ENCODE peak calls at places on chromosome 16, in nine cellular contexts. H is IMR-90, T is tibial nerve, P is ovary, K is Peyer's patch, R is A549, D is suprapubic skin, A is body of pancreas, Q is stomach. G is an unnamed sample.

GRCh38 chr16:50238868-50239301 is 27.5 kb upstream of the ADCY7 start:
- DNase-seq in A (no peak), Q (no peak), P (no peak), R (no peak), D (no peak), T (no peak), K (no peak), H (no peak), G (no peak)

GRCh38 chr16:74768239-74768638 is 6.4 kb downstream of the FA2H start:
- DNase-seq in Q (no peak), P (no peak), T (no peak), D (peak; percentile 63), A (no peak), H (no peak), K (peak; percentile 24), R (no peak), G (no peak)

GRCh38 chr16:75105306-75106061 is 11.1 kb downstream of the LDHD start:
- DNase-seq in P (no peak), H (peak; percentile 37), A (no peak), K (peak; percentile 69), Q (no peak), D (peak; percentile 77), R (no peak), T (no peak), G (peak; percentile 65)

GRCh38 chr16:82660078-82660645 is 33.4 kb downstream of the CDH13 start:
- DNase-seq in P (no peak), R (no peak), T (no peak), K (peak; percentile 47), D (no peak), H (peak; percentile 63), Q (no peak), A (no peak), G (no peak)

GRCh38 chr16:78289844-78290277 is 190.4 kb downstream of the WWOX start:
- DNase-seq in Q (no peak), D (no peak), T (no peak), H (no peak), P (no peak), K (no peak), R (no peak), A (no peak), G (no peak)

GRCh38 chr16:17921357-17921978 is 415.1 kb downstream of the NPIPA8 start:
- DNase-seq in A (no peak), K (peak; percentile 71), R (no peak), D (no peak), Q (no peak), H (no peak), P (no peak), T (no peak), G (peak; percentile 17)

GRCh38 chr16:27322858-27323780 is 9.3 kb downstream of the IL4R start:
- DNase-seq in D (peak; percentile 57), P (no peak), T (no peak), Q (peak; percentile 75), R (no peak), A (peak; percentile 60), K (peak; percentile 88), H (no peak), G (no peak)

GRCh38 chr16:20954574-20954973 is 54.0 kb downstream of the LYRM1 start:
- DNase-seq in Q (no peak), H (no peak), A (no peak), K (no peak), P (no peak), T (no peak), D (no peak), R (no peak), G (no peak)

GRCh38 chr16:83958137-83958810 is 5.2 kb downstream of the OSGIN1 start:
- DNase-seq in P (no peak), T (no peak), A (no peak), Q (no peak), D (no peak), H (peak; percentile 19), K (no peak), R (no peak), G (peak; percentile 74)

GRCh38 chr16:23171234-23171948 is 11.2 kb upstream of the SCNN1G start:
- DNase-seq in P (no peak), R (no peak), K (no peak), H (peak; percentile 15), T (no peak), D (no peak), Q (no peak), A (no peak), G (no peak)

GRCh38 chr16:84482951-84483881 is 21.2 kb downstream of the MEAK7 start:
- DNase-seq in K (no peak), P (no peak), T (no peak), H (no peak), A (no peak), Q (peak; percentile 18), D (peak; percentile 65), R (no peak), G (no peak)

GRCh38 chr16:79089735-79090284 is 510.7 kb downstream of the MAF start:
- DNase-seq in R (no peak), K (peak; percentile 63), A (no peak), D (no peak), H (no peak), T (no peak), P (peak; percentile 40), Q (no peak), G (peak; percentile 18)

GRCh38 chr16:64132686-64133085 is 989.2 kb downstream of the CDH11 start:
- DNase-seq in Q (no peak), H (no peak), K (no peak), T (no peak), P (no peak), R (no peak), D (no peak), A (no peak), G (no peak)

GRCh38 chr16:64131423-64131822 is 990.4 kb downstream of the CDH11 start:
- DNase-seq in R (no peak), P (no peak), K (no peak), A (no peak), Q (no peak), D (no peak), T (no peak), H (no peak), G (no peak)

GRCh38 chr16:64136314-64136713 is 985.5 kb downstream of the CDH11 start:
- DNase-seq in H (no peak), A (no peak), R (no peak), P (no peak), D (no peak), K (no peak), Q (no peak), T (no peak), G (no peak)

GRCh38 chr16:64132190-64132589 is 989.7 kb downstream of the CDH11 start:
- DNase-seq in H (no peak), P (no peak), D (no peak), K (no peak), Q (no peak), A (no peak), R (no peak), T (no peak), G (no peak)

GRCh38 chr16:64133396-64133795 is 988.5 kb downstream of the CDH11 start:
- DNase-seq in D (no peak), Q (no peak), T (no peak), K (no peak), P (no peak), R (no peak), A (no peak), H (no peak), G (no peak)
- TF ChIP-seq POLR2A in D (no peak), Q (no peak), T (no peak), K (no peak), P (no peak), R (no peak), A (no peak), H (no peak), G (no peak)

DNA sequence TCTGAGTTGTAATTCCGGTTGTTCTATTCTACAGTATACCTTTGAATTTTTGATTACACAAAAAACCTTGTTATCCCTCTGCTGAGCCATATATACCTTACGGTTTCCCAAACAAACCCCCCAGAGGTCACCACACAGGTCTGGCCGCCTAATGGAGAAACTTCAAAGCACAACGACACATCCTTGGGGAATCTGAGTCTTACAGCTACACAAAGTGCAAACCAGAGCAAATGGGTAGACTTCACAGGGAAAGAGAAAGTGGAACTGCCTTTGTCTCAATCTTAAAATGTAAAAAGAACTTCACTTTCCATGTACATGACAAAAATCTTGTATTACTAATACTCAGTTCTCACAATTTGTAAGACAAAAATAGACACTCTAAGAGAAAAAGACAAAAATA is 2.7 kb downstream of the FBXO31 start:
- DNase-seq in T (no peak), P (no peak), D (no peak), A (no peak), K (no peak), Q (no peak), H (peak; percentile 61), R (no peak), G (peak; percentile 14)
- H3K4me3 ChIP-seq in T (no peak overlapping the region), P (peak overlapping the region; percentile 66), D (peak overlapping the region; percentile 84), A (no peak overlapping the region), K (peak overlapping the region; percentile 89), Q (peak overlapping the region; percentile 63), H (no peak overlapping the region), R (no peak overlapping the region), G (no peak overlapping the region)

GRCh38 chr16:2361129-2361528 is 20.6 kb upstream of the ABCA3 start:
- DNase-seq in Q (no peak), P (no peak), R (no peak), D (no peak), T (no peak), H (no peak), K (no peak), A (no peak), G (no peak)
- TF ChIP-seq POLR2A in Q (no peak), P (no peak), R (no peak), D (no peak), T (no peak), H (no peak), K (no peak), A (no peak), G (no peak)

GRCh38 chr16:58197314-58198012 is 443 bp downstream of the CSNK2A2 start:
- DNase-seq in K (no peak), T (no peak), H (no peak), R (no peak), A (no peak), P (no peak), D (no peak), Q (no peak), G (peak; percentile 8)

GRCh38 chr16:58196898-58197313 is 1.0 kb downstream of the CSNK2A2 start:
- DNase-seq in P (no peak), A (no peak), T (no peak), H (peak; percentile 48), R (no peak), K (no peak), D (no peak), Q (no peak), G (no peak)

GRCh38 chr16:58195344-58195743 is 2.6 kb downstream of the CSNK2A2 start:
- DNase-seq in H (no peak), R (no peak), A (no peak), P (no peak), D (no peak), Q (no peak), T (no peak), K (no peak), G (no peak)

GRCh38 chr16:58195771-58196170 is 2.1 kb downstream of the CSNK2A2 start:
- DNase-seq in R (no peak), H (no peak), T (no peak), A (no peak), Q (no peak), D (no peak), K (no peak), P (no peak), G (no peak)

DNA sequence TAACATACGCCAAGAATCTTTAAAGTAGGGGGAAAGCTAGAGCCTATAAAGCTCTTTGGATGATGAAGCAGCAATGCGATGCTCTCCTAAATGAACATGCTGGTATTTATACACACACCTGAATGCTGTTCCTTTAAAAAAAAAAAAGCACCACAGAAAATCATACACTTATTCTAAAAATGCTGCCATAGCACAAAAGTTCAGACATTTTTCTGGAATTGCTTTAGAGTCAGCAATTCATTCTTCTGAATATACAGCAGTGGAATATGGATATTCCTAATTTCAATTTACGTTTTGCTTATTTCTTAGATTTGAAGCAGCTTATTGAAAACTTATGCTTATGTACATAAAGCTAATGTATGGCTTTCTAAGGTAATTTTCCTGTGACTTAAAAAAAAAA is 3.1 kb downstream of the CSNK2A2 start:
- DNase-seq in R (no peak), D (no peak), A (no peak), Q (no peak), K (no peak), P (no peak), T (no peak), H (no peak), G (no peak)
- H3K4me3 ChIP-seq in R (no peak overlapping the region), D (no peak overlapping the region), A (no peak overlapping the region), Q (no peak overlapping the region), K (no peak overlapping the region), P (no peak overlapping the region), T (no peak overlapping the region), H (no peak overlapping the region), G (no peak overlapping the region)